ENCODE peak calls at places on chromosomes 6 and 20, in six cellular contexts. X is cardiac muscle cell, W is cardiac fibroblast, J is astrocyte of the spinal cord, B is pancreas, E is heart right ventricle. T is an unnamed sample.
A peak's percentile ranks its signal among the peaks of the same experiment; 100 is the strongest.

GRCh38 chr6:90472716-90473115 is 114.2 kb downstream of the MAP3K7 start:
- DNase-seq in X (no peak), E (no peak), J (no peak), B (no peak), W (no peak), T (no peak)

GRCh38 chr6:88709819-88710246 is 253.6 kb downstream of the RNGTT start:
- DNase-seq in X (no peak), E (no peak), B (no peak), W (no peak), J (no peak), T (no peak)

GRCh38 chr20:35312348-35312747 is 20.1 kb upstream of the FAM83C start:
- DNase-seq in X (peak; percentile 78), B (no peak), E (no peak), W (peak; percentile 91), J (peak; percentile 93), T (peak; percentile 87)

GRCh38 chr20:36399969-36400545 is 93.9 kb downstream of the DLGAP4 start:
- DNase-seq in J (no peak), W (no peak), X (no peak), E (no peak), B (no peak), T (no peak)

GRCh38 chr6:34546551-34547321 is 9.4 kb downstream of the SPDEF start:
- DNase-seq in J (no peak), B (peak; percentile 87), X (peak; percentile 27), E (peak; percentile 66), W (no peak), T (no peak)

GRCh38 chr6:50884364-50884763 is 65.7 kb downstream of the TFAP2B start:
- DNase-seq in B (no peak), J (no peak), W (no peak), E (no peak), X (no peak), T (no peak)

GRCh38 chr20:60765821-60766403 is 486.1 kb upstream of the CDH4 start:
- DNase-seq in B (no peak), X (no peak), W (no peak), E (no peak), J (no peak), T (no peak)

GRCh38 chr6:77264970-77265369 is 198.3 kb downstream of the HTR1B start:
- DNase-seq in J (no peak), X (no peak), W (no peak), B (no peak), E (no peak), T (no peak)

GRCh38 chr6:163892814-163893561 is 478.5 kb downstream of the QKI start:
- DNase-seq in J (no peak), E (no peak), X (no peak), W (no peak), B (no peak), T (no peak)

GRCh38 chr20:5126512-5127203 is at the start of gene CDS2:
- DNase-seq in J (peak; percentile 99), W (peak; percentile 99), B (peak; percentile 100), E (peak; percentile 100), X (peak; percentile 100), T (peak; percentile 97)

GRCh38 chr6:12801141-12801540 is 84.6 kb downstream of the PHACTR1 start:
- DNase-seq in B (no peak), W (peak; percentile 4), E (no peak), J (no peak), X (peak; percentile 79), T (no peak)

DNA sequence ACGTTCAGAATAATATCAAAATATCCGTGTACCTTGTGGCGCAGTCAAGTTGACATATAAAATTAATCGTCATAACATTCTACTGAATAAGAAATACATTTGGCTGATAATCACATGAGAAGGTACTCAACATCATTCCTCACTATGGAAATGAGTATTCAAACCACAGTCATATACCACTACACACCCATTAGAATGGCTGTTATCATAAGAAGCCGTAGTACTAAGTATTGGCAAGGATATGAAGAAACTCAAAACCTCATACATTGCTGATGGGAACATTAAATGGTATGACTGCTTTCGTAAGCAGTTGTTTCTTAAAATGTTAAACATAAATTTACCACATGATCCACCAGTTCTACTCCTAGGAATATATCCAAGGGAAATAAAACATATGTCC is 244.7 kb downstream of the CDKAL1 start:
- DNase-seq in W (no peak), E (no peak), J (no peak), X (no peak), B (no peak), T (no peak)
- TF ChIP-seq CTCF in W (no peak), E (no peak), J (no peak), X (no peak), B (no peak), T (no peak)

GRCh38 chr6:70669133-70669532 is 1.4 kb downstream of the SMAP1 start:
- DNase-seq in B (no peak), E (no peak), W (peak; percentile 26), J (peak; percentile 7), X (no peak), T (no peak)
- H3K4me3 ChIP-seq in B (no peak overlapping the region), E (peak overlapping the region; percentile 84), W (no peak overlapping the region), J (peak overlapping the region; percentile 83), X (peak overlapping the region; percentile 54), T (no peak overlapping the region)

GRCh38 chr20:10089871-10090587 is 55.2 kb downstream of the ANKEF1 start:
- DNase-seq in E (no peak), X (no peak), W (no peak), J (no peak), B (no peak), T (no peak)

GRCh38 chr20:10090588-10091166 is 55.9 kb downstream of the ANKEF1 start:
- DNase-seq in J (peak; percentile 68), E (peak; percentile 19), B (no peak), X (peak; percentile 75), W (peak; percentile 76), T (peak; percentile 71)

GRCh38 chr20:10096790-10097189 is 62.0 kb downstream of the ANKEF1 start:
- DNase-seq in E (no peak), B (no peak), X (no peak), W (no peak), J (no peak), T (no peak)

GRCh38 chr20:10093087-10093591 is 58.4 kb downstream of the ANKEF1 start:
- DNase-seq in E (no peak), J (peak; percentile 84), W (peak; percentile 50), X (peak; percentile 38), B (no peak), T (peak; percentile 74)

GRCh38 chr20:10094566-10095173 is 59.9 kb downstream of the ANKEF1 start:
- DNase-seq in W (peak; percentile 31), B (no peak), X (no peak), E (no peak), J (peak; percentile 29), T (peak; percentile 37)
- TF ChIP-seq CTCF in W (peak; percentile 26), B (no peak), X (peak; percentile 43), E (no peak), J (peak; percentile 31), T (peak; percentile 26)

DNA sequence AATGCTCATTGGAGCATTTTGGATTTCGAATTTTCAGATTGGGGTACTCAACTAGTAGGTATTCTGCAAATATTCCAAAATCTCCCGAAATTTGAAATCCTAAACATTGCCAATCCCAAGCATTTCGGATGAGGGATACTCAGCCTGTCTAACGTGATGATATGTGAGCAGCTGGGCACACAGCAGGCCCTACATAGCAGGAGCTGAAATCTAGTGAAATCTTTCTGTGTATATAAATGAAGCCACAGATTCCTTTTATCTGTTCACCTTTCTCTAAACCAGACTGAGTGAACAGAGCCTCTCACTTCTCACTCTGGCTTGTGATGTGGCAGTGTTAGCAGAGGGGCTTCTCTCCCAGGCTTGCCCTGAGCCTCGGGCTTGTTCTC is 17.8 kb downstream of the STX16 start:
- DNase-seq in B (no peak), J (no peak), X (no peak), E (no peak), W (no peak), T (no peak)
- H3K4me3 ChIP-seq in B (no peak overlapping the region), J (no peak overlapping the region), X (no peak overlapping the region), E (no peak overlapping the region), W (no peak overlapping the region), T (no peak overlapping the region)

GRCh38 chr6:25369450-25370086 is 90.4 kb downstream of the CARMIL1 start:
- DNase-seq in W (no peak), X (peak; percentile 81), B (no peak), J (no peak), E (no peak), T (peak; percentile 15)

GRCh38 chr6:25370175-25371036 is 91.2 kb downstream of the CARMIL1 start:
- DNase-seq in B (no peak), E (no peak), J (no peak), W (no peak), X (no peak), T (no peak)

GRCh38 chr6:25369043-25369442 is 89.9 kb downstream of the CARMIL1 start:
- DNase-seq in B (no peak), X (no peak), E (no peak), W (no peak), J (no peak), T (peak; percentile 19)

GRCh38 chr6:25365159-25365558 is 86.0 kb downstream of the CARMIL1 start:
- DNase-seq in W (no peak), J (no peak), B (no peak), X (no peak), E (no peak), T (no peak)

DNA sequence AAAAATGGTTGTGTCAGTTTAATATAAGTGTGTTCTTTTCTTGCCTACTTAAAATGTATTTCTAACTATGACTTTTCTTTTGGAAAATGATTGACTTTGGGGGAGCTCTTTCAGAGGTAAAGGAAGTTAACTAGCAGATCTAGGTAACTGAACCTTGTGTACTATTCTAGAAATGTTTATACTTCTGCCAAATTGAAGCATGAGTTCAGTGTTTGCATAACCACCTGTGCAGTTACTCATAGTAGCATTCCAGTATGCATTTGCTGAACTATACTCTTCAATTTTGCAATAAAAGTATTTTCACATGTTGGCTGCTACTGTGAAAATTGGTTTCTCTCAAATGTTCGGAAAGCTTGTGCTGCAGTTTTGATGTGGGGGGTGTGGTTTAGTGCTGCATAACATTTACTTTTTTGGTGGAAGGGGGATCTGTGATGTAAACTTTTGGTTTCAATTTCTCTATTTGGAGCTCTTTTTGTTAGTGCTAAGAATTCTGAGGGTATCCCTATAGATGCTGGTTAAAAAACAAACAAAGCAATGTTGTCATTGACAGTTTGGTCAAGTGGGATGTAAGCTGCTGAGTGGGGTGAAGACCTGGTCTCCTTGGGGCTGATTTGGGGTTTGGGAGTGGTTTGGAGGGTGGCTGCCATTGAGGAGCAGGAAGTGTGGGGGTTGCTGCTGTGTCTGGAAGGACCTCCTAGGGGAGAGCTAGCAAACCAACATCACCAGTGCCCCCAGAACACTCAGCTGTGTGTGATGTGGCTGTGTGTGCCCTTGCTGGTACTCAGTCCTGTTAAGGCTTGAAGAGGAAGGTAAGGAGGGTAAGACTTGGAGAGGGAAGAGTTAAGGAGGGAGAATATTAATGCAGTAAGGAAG is 87.8 kb downstream of the CARMIL1 start:
- DNase-seq in X (no peak), B (no peak), E (no peak), J (no peak), W (peak; percentile 38), T (peak; percentile 18)
- TF ChIP-seq CTCF in X (no peak), B (no peak), E (no peak), J (no peak), W (no peak), T (no peak)

DNA sequence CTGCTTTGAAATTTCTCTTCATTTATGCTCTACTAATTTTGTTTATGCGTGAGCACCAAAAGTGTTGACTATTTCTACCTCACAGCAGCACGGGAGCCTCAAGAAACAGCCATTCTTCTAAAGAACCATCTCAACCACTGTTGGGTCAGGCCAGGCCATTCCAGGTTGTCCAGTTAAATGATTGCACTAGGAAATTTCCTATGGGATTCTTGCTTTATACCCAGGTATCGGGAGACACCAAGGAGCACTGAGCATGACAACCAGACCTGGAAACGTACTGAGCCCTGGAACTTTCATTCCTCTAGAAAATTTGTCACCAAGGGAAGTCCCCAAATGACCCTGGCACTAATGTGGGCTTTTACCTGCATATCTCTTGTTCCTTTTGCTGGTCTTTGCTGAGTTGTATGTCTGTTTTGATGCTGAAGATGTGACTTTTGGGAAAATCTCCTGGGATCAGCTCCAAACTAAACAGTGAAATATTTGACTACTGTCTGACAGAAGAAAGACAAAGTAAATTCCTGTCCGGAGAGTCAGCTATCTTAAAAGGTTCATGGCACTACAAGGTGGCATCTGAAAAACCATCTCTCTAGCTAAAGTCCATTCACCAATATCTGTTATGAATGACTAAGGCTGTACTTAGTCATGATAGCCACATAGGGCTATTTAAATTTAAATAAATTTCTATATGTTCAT is 70.5 kb downstream of the SNAP25 start:
- DNase-seq in B (no peak), W (no peak), J (no peak), E (no peak), X (no peak), T (no peak)
- H3K4me3 ChIP-seq in B (no peak overlapping the region), W (no peak overlapping the region), J (no peak overlapping the region), E (no peak overlapping the region), X (no peak overlapping the region), T (no peak overlapping the region)

T was measured in fibroblast of mammary gland.